ENCODE peak calls at places on chromosomes 16 and 17, in four cellular contexts. One of them, this sample, is unnamed.

GRCh38 chr16:73171380-73171779 is 123.5 kb upstream of the ZFHX3 start:
- DNase-seq in A673: no peak
- DNase-seq in Peyer's patch: no peak
- DNase-seq in tibial artery: no peak
- DNase-seq in this sample: no peak

GRCh38 chr16:56277040-56277439 is 85.8 kb downstream of the GNAO1 start:
- DNase-seq in tibial artery: peak; percentile 53
- DNase-seq in A673: no peak
- DNase-seq in Peyer's patch: no peak
- DNase-seq in this sample: no peak

GRCh38 chr17:74217036-74217725 is 3.8 kb downstream of the TTYH2 start:
- DNase-seq in tibial artery: no peak
- DNase-seq in Peyer's patch: no peak
- DNase-seq in A673: no peak
- DNase-seq in this sample: no peak

GRCh38 chr16:30570621-30571443 is 682 bp downstream of the ZNF688 start:
- DNase-seq in Peyer's patch: no peak
- DNase-seq in tibial artery: peak; percentile 76
- DNase-seq in A673: no peak
- DNase-seq in this sample: no peak

GRCh38 chr16:8959921-8960787 is 3.6 kb downstream of the USP7 start:
- DNase-seq in A673: no peak
- DNase-seq in tibial artery: peak; percentile 48
- DNase-seq in Peyer's patch: peak; percentile 54
- DNase-seq in this sample: no peak

GRCh38 chr16:57091990-57092785 is at the start of gene CPNE2:
- DNase-seq in tibial artery: peak; percentile 84
- DNase-seq in Peyer's patch: peak; percentile 25
- DNase-seq in A673: peak; percentile 84
- DNase-seq in this sample: peak; percentile 72

GRCh38 chr16:81189100-81189664 is 49.3 kb upstream of the BCO1 start:
- DNase-seq in tibial artery: peak; percentile 97
- DNase-seq in Peyer's patch: peak; percentile 19
- DNase-seq in A673: no peak
- DNase-seq in this sample: peak; percentile 85

GRCh38 chr17:50021681-50022370 is 26.8 kb upstream of the DLX3 start:
- DNase-seq in A673: no peak
- DNase-seq in tibial artery: no peak
- DNase-seq in Peyer's patch: no peak
- DNase-seq in this sample: no peak

GRCh38 chr16:19718624-19718965 is 524 bp downstream of the IQCK start:
- DNase-seq in tibial artery: no peak
- DNase-seq in A673: peak; percentile 33
- DNase-seq in Peyer's patch: peak; percentile 29
- DNase-seq in this sample: no peak

GRCh38 chr17:3639981-3640596 is 3.5 kb downstream of the CTNS start:
- DNase-seq in tibial artery: no peak
- DNase-seq in A673: no peak
- DNase-seq in Peyer's patch: no peak
- DNase-seq in this sample: no peak

GRCh38 chr16:11708421-11708820 is 34.2 kb downstream of the TXNDC11 start:
- DNase-seq in A673: no peak
- DNase-seq in tibial artery: no peak
- DNase-seq in Peyer's patch: no peak
- DNase-seq in this sample: no peak

GRCh38 chr16:11696266-11697012 is 28.2 kb downstream of the SNN start:
- DNase-seq in Peyer's patch: no peak
- DNase-seq in tibial artery: no peak
- DNase-seq in A673: no peak
- DNase-seq in this sample: no peak

GRCh38 chr17:77736207-77736600 is 222.3 kb upstream of the TNRC6C start:
- DNase-seq in Peyer's patch: no peak
- DNase-seq in tibial artery: peak; percentile 80
- DNase-seq in A673: no peak
- DNase-seq in this sample: peak; percentile 26

GRCh38 chr16:89863741-89864391 is 9.5 kb upstream of the TCF25 start:
- DNase-seq in tibial artery: no peak
- DNase-seq in Peyer's patch: peak; percentile 58
- DNase-seq in A673: no peak
- DNase-seq in this sample: peak; percentile 36

GRCh38 chr17:31052187-31052889 is 42.4 kb upstream of the NF1 start:
- DNase-seq in Peyer's patch: peak; percentile 19
- DNase-seq in A673: no peak
- DNase-seq in tibial artery: peak; percentile 84
- DNase-seq in this sample: peak; percentile 29

GRCh38 chr16:78990309-78990701 is 610.2 kb downstream of the MAF start:
- DNase-seq in A673: no peak
- DNase-seq in tibial artery: no peak
- DNase-seq in Peyer's patch: no peak
- DNase-seq in this sample: no peak

GRCh38 chr17:81865733-81866439 is 5.3 kb downstream of the ARHGDIA start:
- DNase-seq in A673: no peak
- DNase-seq in Peyer's patch: no peak
- DNase-seq in tibial artery: no peak
- DNase-seq in this sample: no peak

GRCh38 chr16:81555660-81556059 is 111.1 kb downstream of the CMIP start:
- DNase-seq in Peyer's patch: no peak
- DNase-seq in A673: no peak
- DNase-seq in tibial artery: no peak
- DNase-seq in this sample: no peak

GRCh38 chr17:31877911-31878702 is 19.1 kb upstream of the COPRS start:
- DNase-seq in A673: no peak
- DNase-seq in tibial artery: peak; percentile 65
- DNase-seq in Peyer's patch: no peak
- DNase-seq in this sample: no peak

GRCh38 chr16:19515765-19516164 is 6.1 kb downstream of the GDE1 start:
- DNase-seq in Peyer's patch: no peak
- DNase-seq in A673: no peak
- DNase-seq in tibial artery: no peak
- DNase-seq in this sample: no peak

GRCh38 chr16:31471241-31471874 is 594 bp upstream of the TGFB1I1 start:
- DNase-seq in Peyer's patch: no peak
- DNase-seq in tibial artery: no peak
- DNase-seq in A673: no peak
- DNase-seq in this sample: no peak

GRCh38 chr17:69779378-69780214 is 295.4 kb upstream of the KCNJ16 start:
- DNase-seq in tibial artery: no peak
- DNase-seq in Peyer's patch: no peak
- DNase-seq in A673: no peak
- DNase-seq in this sample: no peak

GRCh38 chr16:11602321-11602720 is 15.6 kb upstream of the LITAF start:
- DNase-seq in A673: no peak
- DNase-seq in Peyer's patch: no peak
- DNase-seq in tibial artery: no peak
- DNase-seq in this sample: no peak

GRCh38 chr17:45801386-45801785 is 17.3 kb downstream of the CRHR1 start:
- DNase-seq in Peyer's patch: no peak
- DNase-seq in A673: no peak
- DNase-seq in tibial artery: no peak
- DNase-seq in this sample: no peak

GRCh38 chr16:67395458-67396158 is 2.3 kb upstream of the TPPP3 start:
- DNase-seq in tibial artery: no peak
- DNase-seq in Peyer's patch: no peak
- DNase-seq in A673: no peak
- DNase-seq in this sample: no peak
- H3K4me3 ChIP-seq in tibial artery: no peak overlapping the region
- H3K4me3 ChIP-seq in Peyer's patch: no peak overlapping the region
- H3K4me3 ChIP-seq in A673: no peak overlapping the region
- H3K4me3 ChIP-seq in this sample: peak overlapping the region; percentile 7

DNA sequence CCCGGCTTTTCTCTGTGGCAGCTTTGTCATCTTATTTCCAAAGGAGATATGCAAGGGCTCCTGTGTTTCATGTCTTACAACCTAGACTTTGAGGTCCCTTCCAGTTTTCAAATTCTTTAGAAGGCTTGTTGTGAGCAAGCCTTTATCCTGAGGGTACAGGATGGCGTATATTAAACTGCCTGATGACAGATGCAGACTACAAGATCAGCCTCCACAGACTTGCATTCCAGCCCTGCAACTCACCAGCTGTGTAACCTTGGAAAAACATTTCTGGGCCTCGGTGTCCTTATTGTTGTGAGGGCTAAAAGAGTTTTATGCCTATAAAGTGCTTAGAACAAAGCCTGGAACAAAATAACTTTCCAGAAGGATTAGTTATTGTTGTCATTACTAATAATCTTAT is 25.4 kb upstream of the ABCA3 start:
- DNase-seq in tibial artery: no peak
- DNase-seq in A673: no peak
- DNase-seq in Peyer's patch: no peak
- DNase-seq in this sample: no peak
- H3K4me1 ChIP-seq in tibial artery: no peaks in the 10 kb centered on the region
- H3K4me1 ChIP-seq in A673: peaks cover 3% of the 10 kb centered on the region
- H3K4me1 ChIP-seq in Peyer's patch: no peaks in the 10 kb centered on the region
- H3K4me1 ChIP-seq in this sample: peaks cover 24% of the 10 kb centered on the region

GRCh38 chr17:79111097-79111496 is 36.5 kb downstream of the ENGASE start:
- DNase-seq in A673: no peak
- DNase-seq in tibial artery: no peak
- DNase-seq in Peyer's patch: no peak
- DNase-seq in this sample: no peak

GRCh38 chr17:79108232-79108850 is 33.7 kb downstream of the ENGASE start:
- DNase-seq in tibial artery: no peak
- DNase-seq in A673: no peak
- DNase-seq in Peyer's patch: no peak
- DNase-seq in this sample: no peak

GRCh38 chr17:79108870-79109269 is 34.2 kb downstream of the ENGASE start:
- DNase-seq in Peyer's patch: no peak
- DNase-seq in tibial artery: no peak
- DNase-seq in A673: no peak
- DNase-seq in this sample: no peak

GRCh38 chr17:79107499-79108231 is 33.0 kb downstream of the ENGASE start:
- DNase-seq in tibial artery: no peak
- DNase-seq in A673: no peak
- DNase-seq in Peyer's patch: no peak
- DNase-seq in this sample: no peak

DNA sequence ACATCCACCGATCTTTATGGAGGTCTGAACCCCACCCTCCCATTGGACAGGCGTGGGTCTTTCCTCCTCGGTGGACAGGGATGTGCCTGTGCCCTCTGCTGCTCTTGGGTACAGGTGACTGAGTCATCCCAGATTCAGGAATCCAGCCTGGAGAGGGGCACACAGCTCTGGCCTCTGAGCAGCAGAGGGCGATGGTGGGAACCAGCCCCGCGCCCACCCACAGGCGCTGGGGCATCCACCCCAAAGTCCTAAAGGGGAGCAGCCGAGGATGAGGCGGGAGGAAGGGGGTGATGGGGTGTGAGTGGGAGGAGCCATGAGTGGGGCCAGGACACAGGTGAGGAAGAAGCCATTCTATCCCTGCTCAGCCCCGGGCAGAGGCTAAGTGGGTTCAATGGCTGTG is 35.0 kb downstream of the ENGASE start:
- DNase-seq in tibial artery: no peak
- DNase-seq in Peyer's patch: no peak
- DNase-seq in A673: no peak
- DNase-seq in this sample: no peak
- TF ChIP-seq CTCF in tibial artery: no peak
- TF ChIP-seq CTCF in Peyer's patch: no peak
- TF ChIP-seq CTCF in A673: peak; percentile 53
- TF ChIP-seq CTCF in this sample: no peak

GRCh38 chr16:24541534-24541933 is 2.2 kb downstream of the RBBP6 start:
- DNase-seq in A673: no peak
- DNase-seq in tibial artery: no peak
- DNase-seq in Peyer's patch: no peak
- DNase-seq in this sample: no peak

GRCh38 chr16:24544640-24545039 is 5.3 kb downstream of the RBBP6 start:
- DNase-seq in Peyer's patch: no peak
- DNase-seq in A673: no peak
- DNase-seq in tibial artery: no peak
- DNase-seq in this sample: no peak

GRCh38 chr16:24539850-24540484 is 601 bp downstream of the RBBP6 start:
- DNase-seq in Peyer's patch: peak; percentile 35
- DNase-seq in tibial artery: peak; percentile 82
- DNase-seq in A673: peak; percentile 58
- DNase-seq in this sample: peak; percentile 64

GRCh38 chr16:24540575-24541240 is 1.3 kb downstream of the RBBP6 start:
- DNase-seq in A673: peak; percentile 27
- DNase-seq in tibial artery: no peak
- DNase-seq in Peyer's patch: no peak
- DNase-seq in this sample: no peak

DNA sequence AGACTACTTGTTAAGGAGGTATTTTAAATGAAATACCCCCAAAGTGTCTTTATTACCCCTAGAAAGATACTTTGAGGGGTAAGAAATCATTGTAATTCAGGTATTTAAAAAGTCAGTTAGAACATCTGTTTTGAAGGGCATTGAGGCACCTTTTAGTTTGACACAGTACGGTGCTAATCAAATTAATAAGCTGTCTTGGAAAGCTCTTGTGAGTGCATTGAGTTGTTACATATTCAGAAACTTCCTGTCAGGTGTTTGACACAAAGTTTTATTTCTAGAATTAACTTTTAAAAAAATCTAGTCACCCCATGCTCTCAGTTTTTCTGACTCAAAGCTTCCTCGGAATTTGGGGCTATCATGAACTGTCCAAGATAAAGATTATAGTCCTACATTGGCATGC is 4.6 kb downstream of the RBBP6 start:
- DNase-seq in tibial artery: no peak
- DNase-seq in Peyer's patch: no peak
- DNase-seq in A673: no peak
- DNase-seq in this sample: no peak
- H3K4me3 ChIP-seq in tibial artery: peak overlapping the region; percentile 97
- H3K4me3 ChIP-seq in Peyer's patch: no peak overlapping the region
- H3K4me3 ChIP-seq in A673: peak overlapping the region; percentile 94
- H3K4me3 ChIP-seq in this sample: peak overlapping the region; percentile 98

DNA sequence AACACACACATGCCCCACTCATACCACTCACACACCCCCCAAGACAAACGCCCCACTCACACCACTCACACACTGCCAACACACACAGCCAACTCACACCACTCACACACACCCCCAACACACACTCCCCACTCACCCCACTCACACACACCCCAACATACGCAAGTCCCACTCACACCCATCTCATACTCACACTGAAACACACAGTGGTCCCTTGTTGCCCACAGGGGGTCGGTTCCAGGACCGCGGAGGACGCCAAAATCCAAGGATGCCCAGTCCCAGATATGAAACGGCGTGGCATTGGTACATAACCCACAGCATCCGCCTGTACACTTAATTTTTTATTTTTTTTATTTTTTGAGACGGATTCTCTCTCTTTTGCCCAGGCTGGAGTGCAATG is 20.9 kb downstream of the RNF213 start:
- DNase-seq in A673: no peak
- DNase-seq in tibial artery: no peak
- DNase-seq in Peyer's patch: no peak
- DNase-seq in this sample: no peak
- H3K4me1 ChIP-seq in A673: no peaks in the 10 kb centered on the region
- H3K4me1 ChIP-seq in tibial artery: peaks cover 10% of the 10 kb centered on the region
- H3K4me1 ChIP-seq in Peyer's patch: no peaks in the 10 kb centered on the region
- H3K4me1 ChIP-seq in this sample: peaks cover 41% of the 10 kb centered on the region

This sample was measured in left ventricle myocardium inferior.